ENCODE peak calls at places on chromosomes 16 and 17, in four cellular contexts. B is body of pancreas, Z is hepatocyte, P is pancreas. A is an unnamed sample.

GRCh38 chr17:79023180-79023705 is 726 bp upstream of the C1QTNF1 start:
- DNase-seq in B (no peak), Z (no peak), P (no peak), A (peak; percentile 47)

GRCh38 chr16:54233626-54234025 is 53.0 kb downstream of the IRX3 start:
- DNase-seq in B (no peak), Z (no peak), P (no peak), A (no peak)

GRCh38 chr16:79843145-79843544 is 242.6 kb upstream of the MAF start:
- DNase-seq in B (no peak), Z (no peak), P (no peak), A (no peak)

GRCh38 chr17:34303606-34304005 is 15.6 kb upstream of the CCL8 start:
- DNase-seq in B (no peak), Z (no peak), P (no peak), A (no peak)

GRCh38 chr17:21368545-21369246 is 7.5 kb upstream of the KCNJ12 start:
- DNase-seq in B (no peak), Z (no peak), P (peak; percentile 24), A (no peak)

GRCh38 chr16:51538707-51539604 is 387.9 kb upstream of the SALL1 start:
- DNase-seq in B (no peak), Z (peak; percentile 23), P (no peak), A (no peak)

GRCh38 chr17:71993363-71993762 is 127.5 kb upstream of the SOX9 start:
- DNase-seq in B (no peak), Z (no peak), P (no peak), A (no peak)

GRCh38 chr17:67111808-67112207 is 67.5 kb downstream of the CACNG1 start:
- DNase-seq in B (no peak), Z (no peak), P (no peak), A (no peak)

GRCh38 chr16:25679468-25680010 is 12.2 kb upstream of the HS3ST4 start:
- DNase-seq in B (no peak), Z (no peak), P (no peak), A (no peak)

GRCh38 chr17:48832491-48832890 is 1.7 kb downstream of the CALCOCO2 start:
- DNase-seq in B (no peak), Z (no peak), P (no peak), A (no peak)
- H3K4me3 ChIP-seq in B (no peak overlapping the region), Z (no peak overlapping the region), P (no peak overlapping the region), A (no peak overlapping the region)

DNA sequence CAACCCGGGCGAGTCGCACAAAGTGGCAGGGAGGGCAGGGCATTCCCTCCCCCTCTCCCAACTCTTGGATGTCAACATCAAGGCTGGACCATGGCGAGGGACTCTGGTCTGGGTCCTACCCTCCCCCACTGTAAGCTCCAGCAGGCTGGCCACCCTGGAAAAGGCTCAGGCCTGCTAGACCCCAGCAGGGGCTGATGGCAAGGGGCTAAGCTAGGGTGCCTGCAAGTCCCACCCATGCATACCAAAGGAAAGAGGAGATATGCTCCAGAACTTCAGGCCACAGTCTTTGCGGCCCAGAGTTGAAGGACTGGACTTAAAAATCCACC is 19.9 kb downstream of the ST3GAL2 start:
- DNase-seq in B (no peak), Z (no peak), P (no peak), A (no peak)
- H3K4me3 ChIP-seq in B (no peak overlapping the region), Z (no peak overlapping the region), P (no peak overlapping the region), A (no peak overlapping the region)

GRCh38 chr16:12753203-12754023 is 50.3 kb downstream of the CPPED1 start:
- DNase-seq in B (no peak), Z (no peak), P (no peak), A (no peak)
- H3K4me3 ChIP-seq in B (no peak overlapping the region), Z (no peak overlapping the region), P (no peak overlapping the region), A (no peak overlapping the region)

DNA sequence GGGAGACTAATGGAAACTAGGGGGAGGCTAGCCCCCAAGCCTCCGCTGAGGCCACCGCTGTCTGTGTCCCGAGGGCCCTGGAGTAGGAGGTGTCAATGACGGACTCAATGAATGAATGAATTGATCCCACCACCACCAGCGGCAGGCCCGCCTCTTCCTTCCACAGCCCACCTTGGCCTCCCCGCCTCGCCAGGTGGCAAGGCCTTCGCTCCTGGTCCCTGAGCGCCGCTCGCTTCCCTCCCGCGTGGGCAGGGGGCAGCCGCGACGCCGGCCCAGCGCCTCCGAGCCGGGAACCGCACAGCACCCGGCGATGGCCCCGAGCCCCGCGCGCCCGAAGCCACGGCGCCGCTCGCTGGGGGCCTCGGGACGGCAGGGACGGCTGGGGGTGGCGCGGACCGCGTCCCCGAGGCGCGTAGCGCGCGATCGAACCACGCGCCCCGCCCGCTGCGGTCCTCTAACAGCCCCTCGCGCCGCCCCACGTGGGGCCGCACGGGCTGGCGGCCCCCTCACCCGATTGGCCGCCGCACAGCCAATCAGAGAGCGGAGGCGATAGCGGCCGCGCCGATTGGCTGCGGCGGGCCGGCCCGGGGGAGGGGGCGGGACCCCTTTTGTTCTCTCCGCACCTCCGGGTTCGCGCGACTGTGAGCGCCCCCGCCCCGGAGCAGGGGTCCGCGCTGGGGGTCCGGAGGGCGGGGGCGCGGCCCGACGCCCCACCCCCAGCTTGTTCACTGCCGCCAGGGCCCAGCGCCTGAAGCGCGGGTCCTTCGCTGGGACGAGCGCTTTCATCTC is 31.4 kb downstream of the ACTG1 start:
- DNase-seq in B (peak; percentile 44), Z (peak; percentile 79), P (peak; percentile 79), A (peak; percentile 99)
- H3K4me3 ChIP-seq in B (no peak overlapping the region), Z (peak overlapping the region; percentile 21), P (no peak overlapping the region), A (peak overlapping the region; percentile 33)

GRCh38 chr17:63151981-63152523 is 186.0 kb downstream of the TANC2 start:
- DNase-seq in B (no peak), Z (no peak), P (no peak), A (no peak)
- H3K4me3 ChIP-seq in B (no peak overlapping the region), Z (no peak overlapping the region), P (no peak overlapping the region), A (no peak overlapping the region)

GRCh38 chr17:48111937-48112241 is 4.3 kb downstream of the SNX11 start:
- DNase-seq in B (no peak), Z (no peak), P (no peak), A (no peak)

GRCh38 chr17:48113201-48113676 is 5.7 kb downstream of the SNX11 start:
- DNase-seq in B (no peak), Z (no peak), P (no peak), A (no peak)

GRCh38 chr17:48106802-48107136 is 797 bp upstream of the SNX11 start:
- DNase-seq in B (no peak), Z (no peak), P (no peak), A (no peak)

GRCh38 chr17:48107137-48108055 is at the start of gene SNX11:
- DNase-seq in B (peak; percentile 91), Z (peak; percentile 95), P (peak; percentile 96), A (peak; percentile 95)

GRCh38 chr17:48110722-48111121 is 3.2 kb downstream of the SNX11 start:
- DNase-seq in B (no peak), Z (no peak), P (no peak), A (no peak)
- H3K4me3 ChIP-seq in B (no peak overlapping the region), Z (no peak overlapping the region), P (no peak overlapping the region), A (no peak overlapping the region)

GRCh38 chr17:63249256-63250006 is 196.7 kb downstream of the CYB561 start:
- DNase-seq in B (no peak), Z (no peak), P (no peak), A (no peak)

GRCh38 chr17:63246344-63246743 is 199.8 kb downstream of the CYB561 start:
- DNase-seq in B (no peak), Z (no peak), P (no peak), A (no peak)

GRCh38 chr17:63250830-63251229 is 195.3 kb downstream of the CYB561 start:
- DNase-seq in B (no peak), Z (no peak), P (no peak), A (no peak)

GRCh38 chr17:63247706-63248105 is 198.4 kb downstream of the CYB561 start:
- DNase-seq in B (no peak), Z (no peak), P (no peak), A (no peak)
- H3K4me3 ChIP-seq in B (no peak overlapping the region), Z (no peak overlapping the region), P (no peak overlapping the region), A (no peak overlapping the region)

GRCh38 chr17:73550561-73550960 is 93.7 kb downstream of the SDK2 start:
- DNase-seq in B (no peak), Z (no peak), P (no peak), A (no peak)

GRCh38 chr17:73553311-73553710 is 90.9 kb downstream of the SDK2 start:
- DNase-seq in B (no peak), Z (no peak), P (no peak), A (no peak)

GRCh38 chr17:73551756-73552155 is 92.5 kb downstream of the SDK2 start:
- DNase-seq in B (no peak), Z (no peak), P (no peak), A (peak; percentile 86)

GRCh38 chr17:73551144-73551543 is 93.1 kb downstream of the SDK2 start:
- DNase-seq in B (no peak), Z (no peak), P (no peak), A (no peak)

GRCh38 chr17:73552300-73553088 is 91.8 kb downstream of the SDK2 start:
- DNase-seq in B (no peak), Z (no peak), P (no peak), A (no peak)
- H3K4me3 ChIP-seq in B (no peak overlapping the region), Z (no peak overlapping the region), P (no peak overlapping the region), A (no peak overlapping the region)